ENCODE peak calls at places on chromosomes 13 and 19, in seven cellular contexts. G is tibial nerve, A is OCI-LY7, F is mammary epithelial cell, T is BE2C, N is cardiac fibroblast, I is right atrium auricular region. K is an unnamed sample.

GRCh38 chr13:47455581-47455980 is 545.5 kb downstream of the SUCLA2 start:
- DNase-seq in G (no peak), A (no peak), F (peak; percentile 6), T (peak; percentile 14), N (peak; percentile 24), I (no peak), K (no peak)

GRCh38 chr13:63636231-63636993 is 2220.8 kb upstream of the PCDH20 start:
- DNase-seq in G (no peak), A (no peak), F (no peak), T (peak; percentile 15), N (peak; percentile 7), I (no peak), K (no peak)

GRCh38 chr13:54029226-54029625 is 1000.6 kb downstream of the OLFM4 start:
- DNase-seq in G (no peak), A (peak; percentile 34), F (peak; percentile 4), T (no peak), N (peak; percentile 4), I (no peak), K (no peak)

GRCh38 chr13:40338217-40338616 is 328.2 kb downstream of the FOXO1 start:
- DNase-seq in G (no peak), A (no peak), F (no peak), T (no peak), N (no peak), I (peak; percentile 32), K (no peak)

GRCh38 chr19:48354332-48354992 is 9.3 kb downstream of the TMEM143 start:
- DNase-seq in G (no peak), A (no peak), F (no peak), T (no peak), N (no peak), I (no peak), K (no peak)

GRCh38 chr13:31978021-31978420 is 53.6 kb upstream of the FRY start:
- DNase-seq in G (no peak), A (no peak), F (peak; percentile 64), T (no peak), N (no peak), I (no peak), K (no peak)

GRCh38 chr19:10408511-10409291 is 5.4 kb upstream of the CDC37 start:
- DNase-seq in G (no peak), A (peak; percentile 81), F (no peak), T (no peak), N (no peak), I (no peak), K (peak; percentile 93)

GRCh38 chr19:15640294-15640903 is at the start of gene CYP4F3:
- DNase-seq in G (peak; percentile 46), A (no peak), F (peak; percentile 95), T (peak; percentile 57), N (no peak), I (no peak), K (no peak)

GRCh38 chr13:50732712-50733111 is 110.8 kb downstream of the DLEU7 start:
- DNase-seq in G (no peak), A (no peak), F (peak; percentile 87), T (peak; percentile 24), N (peak; percentile 79), I (no peak), K (no peak)

GRCh38 chr13:52001120-52001731 is 10.0 kb downstream of the ATP7B start:
- DNase-seq in G (no peak), A (peak; percentile 75), F (no peak), T (no peak), N (peak; percentile 66), I (no peak), K (no peak)

GRCh38 chr19:53007200-53008054 is 6.3 kb upstream of the ERVV-1 start:
- DNase-seq in G (no peak), A (no peak), F (no peak), T (peak; percentile 25), N (no peak), I (no peak), K (peak; percentile 26)

GRCh38 chr13:20637811-20638210 is 65.7 kb upstream of the IL17D start:
- DNase-seq in G (no peak), A (no peak), F (no peak), T (no peak), N (no peak), I (no peak), K (no peak)

GRCh38 chr19:2095338-2095938 is 688 bp downstream of the MOB3A start:
- DNase-seq in G (no peak), A (peak; percentile 46), F (no peak), T (no peak), N (no peak), I (no peak), K (peak; percentile 33)

GRCh38 chr19:45815501-45816216 is 551 bp upstream of the RSPH6A start:
- DNase-seq in G (no peak), A (no peak), F (no peak), T (no peak), N (no peak), I (no peak), K (peak; percentile 19)

GRCh38 chr19:34452671-34453253 is 24.6 kb downstream of the UBA2 start:
- DNase-seq in G (no peak), A (no peak), F (no peak), T (no peak), N (peak; percentile 52), I (no peak), K (no peak)

GRCh38 chr13:21061077-21061945 is at the start of gene LATS2:
- DNase-seq in G (peak; percentile 97), A (peak; percentile 41), F (peak; percentile 87), T (peak; percentile 32), N (peak; percentile 94), I (peak; percentile 98), K (peak; percentile 71)

GRCh38 chr19:30317403-30317802 is 54.8 kb upstream of the ZNF536 start:
- DNase-seq in G (no peak), A (no peak), F (no peak), T (no peak), N (no peak), I (no peak), K (no peak)

GRCh38 chr19:38252935-38253691 is 3.1 kb downstream of the PPP1R14A start:
- DNase-seq in G (no peak), A (no peak), F (no peak), T (peak; percentile 28), N (no peak), I (no peak), K (no peak)

GRCh38 chr19:3868770-3869456 is at the start of gene ZFR2:
- DNase-seq in G (no peak), A (peak; percentile 5), F (no peak), T (peak; percentile 28), N (no peak), I (no peak), K (peak; percentile 24)

GRCh38 chr19:6769006-6769637 is 1.9 kb upstream of the SH2D3A start:
- DNase-seq in G (no peak), A (peak; percentile 65), F (no peak), T (no peak), N (peak; percentile 53), I (no peak), K (no peak)

GRCh38 chr19:6772866-6773322 is 386 bp downstream of the VAV1 start:
- DNase-seq in G (no peak), A (no peak), F (no peak), T (no peak), N (no peak), I (no peak), K (no peak)

GRCh38 chr19:6774821-6775707 is 2.6 kb downstream of the VAV1 start:
- DNase-seq in G (no peak), A (peak; percentile 30), F (no peak), T (no peak), N (no peak), I (no peak), K (no peak)

GRCh38 chr19:6773323-6773931 is 919 bp downstream of the VAV1 start:
- DNase-seq in G (no peak), A (peak; percentile 89), F (no peak), T (no peak), N (no peak), I (no peak), K (peak; percentile 89)

DNA sequence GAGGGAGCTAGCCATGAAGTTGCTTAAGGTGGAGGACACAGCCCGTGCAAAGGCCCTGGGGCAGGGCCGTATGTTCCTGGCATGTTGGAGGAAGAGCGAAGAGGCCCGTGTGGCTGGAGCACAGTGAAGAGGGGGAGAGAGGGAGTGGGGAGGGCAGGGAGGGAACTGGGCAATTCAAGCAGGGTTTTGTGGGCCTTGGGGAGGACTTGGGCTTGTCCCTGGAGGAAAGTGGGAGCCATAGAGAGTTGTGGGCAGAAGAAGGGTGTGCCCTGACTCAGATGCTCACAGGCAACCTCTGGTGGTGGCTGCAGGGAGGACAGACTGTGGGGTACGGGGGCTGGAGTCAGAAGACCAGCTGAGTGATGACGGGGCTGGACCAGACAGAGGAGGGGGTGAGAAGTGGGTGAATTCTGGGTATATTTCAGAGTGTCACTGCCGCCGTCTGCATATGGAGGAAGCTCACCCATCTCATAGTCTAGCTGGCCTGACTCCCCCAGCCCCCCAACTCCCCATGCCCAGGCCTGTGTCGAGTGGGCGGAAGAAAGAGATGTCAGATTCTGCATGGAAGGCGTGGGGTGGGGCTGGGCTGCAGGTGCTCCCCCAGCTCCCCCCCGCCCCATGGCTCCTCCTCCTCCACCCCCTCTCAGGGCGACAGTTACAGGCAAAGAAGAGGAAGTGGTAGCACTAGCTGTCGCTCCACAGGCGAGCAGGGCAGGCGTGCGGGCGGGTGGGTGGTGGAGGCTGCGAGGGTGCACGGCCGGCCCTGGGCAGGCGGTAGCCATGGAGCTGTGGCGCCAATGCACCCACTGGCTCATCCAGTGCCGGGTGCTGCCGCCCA is at the start of gene VAV1:
- DNase-seq in G (no peak), A (peak; percentile 95), F (no peak), T (no peak), N (no peak), I (no peak), K (peak; percentile 93)
- TF ChIP-seq CTCF in G (no peak), A (peak; percentile 77), F (no peak), T (no peak), N (no peak), I (no peak), K (peak; percentile 73)

DNA sequence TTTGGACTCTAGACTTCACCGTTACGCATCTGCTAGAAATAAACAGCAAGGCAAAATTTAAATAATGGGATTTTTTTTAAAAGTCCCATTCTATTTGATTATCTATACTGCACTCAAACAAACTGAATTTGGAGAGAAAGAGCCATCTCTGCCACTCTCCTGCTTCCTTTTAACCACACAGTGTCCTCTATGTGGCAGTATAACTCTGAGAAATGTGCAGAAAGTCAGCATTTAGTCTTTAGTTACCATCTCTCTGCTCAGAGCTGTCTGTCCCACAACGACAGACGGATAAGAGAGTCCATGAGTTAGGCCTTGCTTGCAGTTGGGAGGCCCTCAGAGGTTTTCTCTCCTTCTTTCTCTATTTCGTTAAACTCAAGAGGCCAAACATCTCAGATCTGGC is 21.2 kb downstream of the CCNA1 start:
- DNase-seq in G (no peak), A (peak; percentile 20), F (no peak), T (no peak), N (peak; percentile 55), I (no peak), K (no peak)
- TF ChIP-seq CTCF in G (no peak), A (peak; percentile 61), F (peak; percentile 48), T (no peak), N (peak; percentile 45), I (peak; percentile 63), K (peak; percentile 7)

GRCh38 chr13:103236213-103236612 is 170.0 kb upstream of the SLC10A2 start:
- DNase-seq in G (no peak), A (no peak), F (peak; percentile 52), T (peak; percentile 51), N (peak; percentile 52), I (no peak), K (no peak)
- TF ChIP-seq CTCF in G (no peak), A (no peak), F (peak; percentile 49), T (peak; percentile 61), N (peak; percentile 35), I (no peak), K (no peak)

DNA sequence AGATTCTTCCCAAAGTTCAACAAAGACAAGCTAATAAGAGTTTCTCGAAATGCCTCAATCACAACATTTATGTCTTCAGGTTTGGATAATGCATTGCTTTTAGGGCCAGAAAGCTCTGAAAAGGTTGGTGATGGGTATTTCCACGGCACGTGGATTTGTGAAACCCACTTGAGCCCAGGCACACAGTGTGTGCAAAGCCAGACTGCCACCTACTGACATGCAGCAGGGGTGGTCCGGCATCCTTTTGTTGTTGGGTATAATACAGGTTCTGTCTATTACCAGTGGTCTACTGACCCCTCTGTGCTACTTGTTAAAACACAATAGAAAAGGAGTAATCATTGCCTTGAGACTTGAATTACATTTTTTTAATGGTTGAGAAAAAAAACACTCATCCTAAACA is 225.6 kb downstream of the RAP2A start:
- DNase-seq in G (no peak), A (no peak), F (no peak), T (peak; percentile 19), N (peak; percentile 6), I (no peak), K (peak; percentile 4)
- TF ChIP-seq CTCF in G (no peak), A (peak; percentile 23), F (no peak), T (peak; percentile 53), N (peak; percentile 8), I (peak; percentile 63), K (no peak)